ENCODE peak calls at places on chromosome 16, in eight cellular contexts. One of them, this sample, is unnamed.
A peak's percentile ranks its signal among the peaks of the same experiment; 100 is the strongest.

GRCh38 chr16:76910931-76911330 is 280.1 kb upstream of the MON1B start:
- DNase-seq in tibial nerve: no peak
- DNase-seq in thoracic aorta: no peak
- DNase-seq in endothelial cell of umbilical vein: no peak
- DNase-seq in effector memory CD4-positive, alpha-beta T cell: no peak
- DNase-seq in heart left ventricle: no peak
- DNase-seq in heart right ventricle: no peak
- DNase-seq in CD4-positive, CD25-positive, alpha-beta regulatory T cell: no peak
- DNase-seq in this sample: no peak

GRCh38 chr16:8655184-8655717 is 19.2 kb upstream of the ABAT start:
- DNase-seq in endothelial cell of umbilical vein: peak; percentile 13
- DNase-seq in effector memory CD4-positive, alpha-beta T cell: no peak
- DNase-seq in heart left ventricle: no peak
- DNase-seq in tibial nerve: no peak
- DNase-seq in CD4-positive, CD25-positive, alpha-beta regulatory T cell: peak; percentile 48
- DNase-seq in thoracic aorta: no peak
- DNase-seq in heart right ventricle: no peak
- DNase-seq in this sample: no peak

GRCh38 chr16:75074920-75075687 is 41.5 kb downstream of the LDHD start:
- DNase-seq in heart left ventricle: no peak
- DNase-seq in CD4-positive, CD25-positive, alpha-beta regulatory T cell: peak; percentile 94
- DNase-seq in tibial nerve: no peak
- DNase-seq in effector memory CD4-positive, alpha-beta T cell: peak; percentile 76
- DNase-seq in endothelial cell of umbilical vein: peak; percentile 56
- DNase-seq in heart right ventricle: no peak
- DNase-seq in thoracic aorta: no peak
- DNase-seq in this sample: peak; percentile 90

GRCh38 chr16:28012031-28012445 is 51.5 kb downstream of the GSG1L start:
- DNase-seq in tibial nerve: no peak
- DNase-seq in heart right ventricle: no peak
- DNase-seq in endothelial cell of umbilical vein: no peak
- DNase-seq in thoracic aorta: no peak
- DNase-seq in heart left ventricle: no peak
- DNase-seq in CD4-positive, CD25-positive, alpha-beta regulatory T cell: no peak
- DNase-seq in effector memory CD4-positive, alpha-beta T cell: no peak
- DNase-seq in this sample: no peak

GRCh38 chr16:56858375-56858774 is 6.6 kb upstream of the SLC12A3 start:
- DNase-seq in effector memory CD4-positive, alpha-beta T cell: no peak
- DNase-seq in thoracic aorta: no peak
- DNase-seq in endothelial cell of umbilical vein: no peak
- DNase-seq in heart left ventricle: no peak
- DNase-seq in tibial nerve: no peak
- DNase-seq in CD4-positive, CD25-positive, alpha-beta regulatory T cell: no peak
- DNase-seq in heart right ventricle: no peak
- DNase-seq in this sample: peak; percentile 37

GRCh38 chr16:57996406-57997175 is 3.9 kb downstream of the ZNF319 start:
- DNase-seq in tibial nerve: no peak
- DNase-seq in effector memory CD4-positive, alpha-beta T cell: no peak
- DNase-seq in heart right ventricle: no peak
- DNase-seq in CD4-positive, CD25-positive, alpha-beta regulatory T cell: no peak
- DNase-seq in heart left ventricle: no peak
- DNase-seq in thoracic aorta: no peak
- DNase-seq in endothelial cell of umbilical vein: no peak
- DNase-seq in this sample: no peak

GRCh38 chr16:57379579-57379978 is 7.3 kb downstream of the CX3CL1 start:
- DNase-seq in tibial nerve: no peak
- DNase-seq in endothelial cell of umbilical vein: no peak
- DNase-seq in effector memory CD4-positive, alpha-beta T cell: no peak
- DNase-seq in heart right ventricle: no peak
- DNase-seq in heart left ventricle: no peak
- DNase-seq in thoracic aorta: no peak
- DNase-seq in CD4-positive, CD25-positive, alpha-beta regulatory T cell: no peak
- DNase-seq in this sample: no peak

GRCh38 chr16:83899272-83899897 is 470 bp downstream of the MLYCD start:
- DNase-seq in endothelial cell of umbilical vein: peak; percentile 75
- DNase-seq in heart right ventricle: peak; percentile 31
- DNase-seq in tibial nerve: no peak
- DNase-seq in heart left ventricle: peak; percentile 63
- DNase-seq in thoracic aorta: no peak
- DNase-seq in effector memory CD4-positive, alpha-beta T cell: peak; percentile 17
- DNase-seq in CD4-positive, CD25-positive, alpha-beta regulatory T cell: peak; percentile 69
- DNase-seq in this sample: peak; percentile 25

GRCh38 chr16:84699147-84699711 is 571 bp upstream of the USP10 start:
- DNase-seq in endothelial cell of umbilical vein: peak; percentile 24
- DNase-seq in effector memory CD4-positive, alpha-beta T cell: no peak
- DNase-seq in thoracic aorta: no peak
- DNase-seq in CD4-positive, CD25-positive, alpha-beta regulatory T cell: no peak
- DNase-seq in heart left ventricle: no peak
- DNase-seq in tibial nerve: no peak
- DNase-seq in heart right ventricle: peak; percentile 6
- DNase-seq in this sample: no peak

GRCh38 chr16:87376660-87377059 is 6.9 kb downstream of the FBXO31 start:
- DNase-seq in heart right ventricle: no peak
- DNase-seq in thoracic aorta: no peak
- DNase-seq in endothelial cell of umbilical vein: no peak
- DNase-seq in heart left ventricle: no peak
- DNase-seq in effector memory CD4-positive, alpha-beta T cell: no peak
- DNase-seq in tibial nerve: no peak
- DNase-seq in CD4-positive, CD25-positive, alpha-beta regulatory T cell: no peak
- DNase-seq in this sample: no peak

GRCh38 chr16:27455700-27456099 is 53.7 kb downstream of the IL21R start:
- DNase-seq in CD4-positive, CD25-positive, alpha-beta regulatory T cell: peak; percentile 34
- DNase-seq in tibial nerve: no peak
- DNase-seq in heart left ventricle: no peak
- DNase-seq in heart right ventricle: no peak
- DNase-seq in endothelial cell of umbilical vein: peak; percentile 28
- DNase-seq in thoracic aorta: no peak
- DNase-seq in effector memory CD4-positive, alpha-beta T cell: no peak
- DNase-seq in this sample: no peak

GRCh38 chr16:9909072-9909471 is 273.2 kb downstream of the GRIN2A start:
- DNase-seq in CD4-positive, CD25-positive, alpha-beta regulatory T cell: no peak
- DNase-seq in heart right ventricle: no peak
- DNase-seq in endothelial cell of umbilical vein: no peak
- DNase-seq in effector memory CD4-positive, alpha-beta T cell: no peak
- DNase-seq in tibial nerve: no peak
- DNase-seq in thoracic aorta: no peak
- DNase-seq in heart left ventricle: no peak
- DNase-seq in this sample: no peak

GRCh38 chr16:9447699-9448098 is 356.3 kb downstream of the HAPSTR1 start:
- DNase-seq in heart left ventricle: peak; percentile 36
- DNase-seq in tibial nerve: no peak
- DNase-seq in effector memory CD4-positive, alpha-beta T cell: no peak
- DNase-seq in CD4-positive, CD25-positive, alpha-beta regulatory T cell: no peak
- DNase-seq in endothelial cell of umbilical vein: no peak
- DNase-seq in heart right ventricle: no peak
- DNase-seq in thoracic aorta: no peak
- DNase-seq in this sample: no peak

GRCh38 chr16:54511181-54511731 is 224.7 kb upstream of the IRX3 start:
- DNase-seq in endothelial cell of umbilical vein: peak; percentile 6
- DNase-seq in heart right ventricle: no peak
- DNase-seq in tibial nerve: no peak
- DNase-seq in thoracic aorta: no peak
- DNase-seq in effector memory CD4-positive, alpha-beta T cell: no peak
- DNase-seq in heart left ventricle: no peak
- DNase-seq in CD4-positive, CD25-positive, alpha-beta regulatory T cell: no peak
- DNase-seq in this sample: no peak

GRCh38 chr16:23060458-23061320 is 88.6 kb downstream of the USP31 start:
- DNase-seq in CD4-positive, CD25-positive, alpha-beta regulatory T cell: peak; percentile 57
- DNase-seq in effector memory CD4-positive, alpha-beta T cell: peak; percentile 40
- DNase-seq in endothelial cell of umbilical vein: peak; percentile 78
- DNase-seq in heart left ventricle: peak; percentile 57
- DNase-seq in thoracic aorta: peak; percentile 45
- DNase-seq in tibial nerve: peak; percentile 69
- DNase-seq in heart right ventricle: peak; percentile 71
- DNase-seq in this sample: peak; percentile 20

GRCh38 chr16:31108794-31109558 is 790 bp downstream of the BCKDK start:
- DNase-seq in heart left ventricle: no peak
- DNase-seq in effector memory CD4-positive, alpha-beta T cell: no peak
- DNase-seq in CD4-positive, CD25-positive, alpha-beta regulatory T cell: no peak
- DNase-seq in tibial nerve: no peak
- DNase-seq in heart right ventricle: no peak
- DNase-seq in thoracic aorta: no peak
- DNase-seq in endothelial cell of umbilical vein: no peak
- DNase-seq in this sample: no peak

GRCh38 chr16:351804-352520 is 561 bp downstream of the AXIN1 start:
- DNase-seq in endothelial cell of umbilical vein: no peak
- DNase-seq in thoracic aorta: no peak
- DNase-seq in effector memory CD4-positive, alpha-beta T cell: peak; percentile 32
- DNase-seq in tibial nerve: no peak
- DNase-seq in heart right ventricle: no peak
- DNase-seq in heart left ventricle: no peak
- DNase-seq in CD4-positive, CD25-positive, alpha-beta regulatory T cell: no peak
- DNase-seq in this sample: peak; percentile 43

GRCh38 chr16:27963471-27963965 is 100.0 kb downstream of the GSG1L start:
- DNase-seq in heart right ventricle: no peak
- DNase-seq in endothelial cell of umbilical vein: no peak
- DNase-seq in CD4-positive, CD25-positive, alpha-beta regulatory T cell: no peak
- DNase-seq in tibial nerve: no peak
- DNase-seq in effector memory CD4-positive, alpha-beta T cell: no peak
- DNase-seq in thoracic aorta: no peak
- DNase-seq in heart left ventricle: no peak
- DNase-seq in this sample: no peak

GRCh38 chr16:48860341-48860740 is 250.4 kb upstream of the N4BP1 start:
- DNase-seq in CD4-positive, CD25-positive, alpha-beta regulatory T cell: no peak
- DNase-seq in thoracic aorta: no peak
- DNase-seq in tibial nerve: no peak
- DNase-seq in endothelial cell of umbilical vein: no peak
- DNase-seq in effector memory CD4-positive, alpha-beta T cell: no peak
- DNase-seq in heart right ventricle: no peak
- DNase-seq in heart left ventricle: no peak
- DNase-seq in this sample: no peak

GRCh38 chr16:77169650-77170236 is 21.2 kb upstream of the MON1B start:
- DNase-seq in thoracic aorta: no peak
- DNase-seq in heart left ventricle: no peak
- DNase-seq in tibial nerve: no peak
- DNase-seq in CD4-positive, CD25-positive, alpha-beta regulatory T cell: peak; percentile 63
- DNase-seq in endothelial cell of umbilical vein: peak; percentile 36
- DNase-seq in heart right ventricle: peak; percentile 32
- DNase-seq in effector memory CD4-positive, alpha-beta T cell: peak; percentile 20
- DNase-seq in this sample: peak; percentile 11

GRCh38 chr16:56673916-56674315 is 4.3 kb downstream of the MT1H start:
- DNase-seq in effector memory CD4-positive, alpha-beta T cell: no peak
- DNase-seq in CD4-positive, CD25-positive, alpha-beta regulatory T cell: peak; percentile 56
- DNase-seq in heart right ventricle: no peak
- DNase-seq in thoracic aorta: no peak
- DNase-seq in tibial nerve: no peak
- DNase-seq in endothelial cell of umbilical vein: peak; percentile 18
- DNase-seq in heart left ventricle: no peak
- DNase-seq in this sample: no peak

GRCh38 chr16:83954577-83955016 is 1.6 kb downstream of the OSGIN1 start:
- DNase-seq in CD4-positive, CD25-positive, alpha-beta regulatory T cell: no peak
- DNase-seq in tibial nerve: peak; percentile 26
- DNase-seq in heart left ventricle: peak; percentile 81
- DNase-seq in endothelial cell of umbilical vein: no peak
- DNase-seq in thoracic aorta: peak; percentile 25
- DNase-seq in effector memory CD4-positive, alpha-beta T cell: no peak
- DNase-seq in heart right ventricle: peak; percentile 54
- DNase-seq in this sample: no peak

GRCh38 chr16:21057875-21058274 is 92.8 kb downstream of the DNAH3 start:
- DNase-seq in tibial nerve: no peak
- DNase-seq in heart left ventricle: no peak
- DNase-seq in effector memory CD4-positive, alpha-beta T cell: no peak
- DNase-seq in heart right ventricle: no peak
- DNase-seq in endothelial cell of umbilical vein: no peak
- DNase-seq in CD4-positive, CD25-positive, alpha-beta regulatory T cell: no peak
- DNase-seq in thoracic aorta: no peak
- DNase-seq in this sample: no peak

GRCh38 chr16:24915576-24915975 is 69.8 kb downstream of the SLC5A11 start:
- DNase-seq in CD4-positive, CD25-positive, alpha-beta regulatory T cell: no peak
- DNase-seq in thoracic aorta: no peak
- DNase-seq in heart right ventricle: no peak
- DNase-seq in tibial nerve: no peak
- DNase-seq in effector memory CD4-positive, alpha-beta T cell: no peak
- DNase-seq in heart left ventricle: no peak
- DNase-seq in endothelial cell of umbilical vein: no peak
- DNase-seq in this sample: no peak
- H3K27ac ChIP-seq in CD4-positive, CD25-positive, alpha-beta regulatory T cell: no peak overlapping the region
- H3K27ac ChIP-seq in thoracic aorta: no peak overlapping the region
- H3K27ac ChIP-seq in heart right ventricle: no peak overlapping the region
- H3K27ac ChIP-seq in tibial nerve: no peak overlapping the region
- H3K27ac ChIP-seq in effector memory CD4-positive, alpha-beta T cell: no peak overlapping the region
- H3K27ac ChIP-seq in heart left ventricle: no peak overlapping the region
- H3K27ac ChIP-seq in endothelial cell of umbilical vein: no peak overlapping the region
- H3K27ac ChIP-seq in this sample: no peak overlapping the region

DNA sequence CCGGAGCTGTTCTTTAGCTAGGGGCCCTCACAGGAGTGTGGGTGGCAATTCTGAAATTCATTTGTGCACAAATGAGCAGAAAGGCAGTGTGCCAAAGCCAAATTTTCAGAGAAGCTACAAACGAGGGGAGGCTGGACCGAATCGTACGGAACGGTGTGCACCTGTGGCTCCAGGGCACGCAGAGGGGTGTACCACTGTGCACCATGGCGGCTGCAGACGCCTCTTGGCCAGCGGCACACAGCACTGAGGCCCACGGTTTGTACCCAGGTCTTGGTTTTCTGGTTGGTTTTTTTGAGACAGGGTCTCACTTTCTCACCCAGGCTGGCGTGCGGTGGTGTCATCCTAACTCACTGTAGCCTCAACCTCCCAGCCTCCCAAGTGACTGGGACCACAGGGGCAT is 14.9 kb downstream of the CHMP1A start:
- DNase-seq in heart right ventricle: no peak
- DNase-seq in thoracic aorta: no peak
- DNase-seq in effector memory CD4-positive, alpha-beta T cell: no peak
- DNase-seq in endothelial cell of umbilical vein: no peak
- DNase-seq in CD4-positive, CD25-positive, alpha-beta regulatory T cell: no peak
- DNase-seq in heart left ventricle: no peak
- DNase-seq in tibial nerve: no peak
- DNase-seq in this sample: no peak
- H3K4me3 ChIP-seq in heart right ventricle: no peak overlapping the region
- H3K4me3 ChIP-seq in thoracic aorta: no peak overlapping the region
- H3K4me3 ChIP-seq in effector memory CD4-positive, alpha-beta T cell: no peak overlapping the region
- H3K4me3 ChIP-seq in endothelial cell of umbilical vein: no peak overlapping the region
- H3K4me3 ChIP-seq in CD4-positive, CD25-positive, alpha-beta regulatory T cell: no peak overlapping the region
- H3K4me3 ChIP-seq in heart left ventricle: no peak overlapping the region
- H3K4me3 ChIP-seq in tibial nerve: no peak overlapping the region
- H3K4me3 ChIP-seq in this sample: no peak overlapping the region

DNA sequence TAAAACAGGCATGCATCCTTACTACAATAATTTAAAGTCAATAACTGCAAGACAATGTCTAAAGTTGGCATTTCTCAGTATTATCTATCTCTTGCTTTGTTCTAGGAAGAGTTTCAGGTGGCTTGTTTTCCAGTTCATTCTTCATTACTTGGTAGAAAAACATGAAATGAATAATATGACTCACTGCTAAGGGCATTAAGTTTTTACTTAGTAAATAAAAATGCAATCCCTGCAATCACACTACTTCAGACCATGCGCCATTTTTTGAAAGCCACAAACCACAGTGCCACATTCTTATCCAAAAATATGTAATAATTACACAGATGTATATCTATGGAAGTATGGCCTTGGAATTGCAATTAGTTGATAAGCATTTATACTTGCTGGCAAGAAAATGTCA is 55.4 kb downstream of the CREBBP start:
- DNase-seq in CD4-positive, CD25-positive, alpha-beta regulatory T cell: peak; percentile 74
- DNase-seq in tibial nerve: no peak
- DNase-seq in endothelial cell of umbilical vein: peak; percentile 29
- DNase-seq in heart left ventricle: no peak
- DNase-seq in effector memory CD4-positive, alpha-beta T cell: no peak
- DNase-seq in heart right ventricle: no peak
- DNase-seq in thoracic aorta: no peak
- DNase-seq in this sample: no peak
- H3K4me1 ChIP-seq in CD4-positive, CD25-positive, alpha-beta regulatory T cell: peaks cover 64% of the 10 kb centered on the region
- H3K4me1 ChIP-seq in tibial nerve: peaks cover 19% of the 10 kb centered on the region
- H3K4me1 ChIP-seq in endothelial cell of umbilical vein: peaks cover 21% of the 10 kb centered on the region
- H3K4me1 ChIP-seq in heart left ventricle: peaks cover 51% of the 10 kb centered on the region
- H3K4me1 ChIP-seq in effector memory CD4-positive, alpha-beta T cell: peaks cover 38% of the 10 kb centered on the region
- H3K4me1 ChIP-seq in heart right ventricle: peaks cover 79% of the 10 kb centered on the region
- H3K4me1 ChIP-seq in thoracic aorta: peaks cover 35% of the 10 kb centered on the region
- H3K4me1 ChIP-seq in this sample: peaks cover 69% of the 10 kb centered on the region

GRCh38 chr16:66476328-66477027 is 49.4 kb downstream of the BEAN1 start:
- DNase-seq in CD4-positive, CD25-positive, alpha-beta regulatory T cell: peak; percentile 48
- DNase-seq in endothelial cell of umbilical vein: no peak
- DNase-seq in heart left ventricle: no peak
- DNase-seq in tibial nerve: no peak
- DNase-seq in heart right ventricle: no peak
- DNase-seq in thoracic aorta: no peak
- DNase-seq in effector memory CD4-positive, alpha-beta T cell: peak; percentile 20
- DNase-seq in this sample: no peak
- H3K27ac ChIP-seq in CD4-positive, CD25-positive, alpha-beta regulatory T cell: no peak overlapping the region
- H3K27ac ChIP-seq in endothelial cell of umbilical vein: no peak overlapping the region
- H3K27ac ChIP-seq in heart left ventricle: no peak overlapping the region
- H3K27ac ChIP-seq in tibial nerve: no peak overlapping the region
- H3K27ac ChIP-seq in heart right ventricle: no peak overlapping the region
- H3K27ac ChIP-seq in thoracic aorta: no peak overlapping the region
- H3K27ac ChIP-seq in effector memory CD4-positive, alpha-beta T cell: no peak overlapping the region
- H3K27ac ChIP-seq in this sample: no peak overlapping the region

This sample was measured in CD8-positive, alpha-beta memory T cell.